ENCODE peak calls at places on chromosome 16, in four cellular contexts. D is GM12878, M is K562, L is IMR-90. A is an unnamed sample.

GRCh38 chr16:66905633-66906539 is 12.8 kb downstream of the CDH16 start:
- DNase-seq in M (peak), D (no peak), L (no peak), A (no peak)

GRCh38 chr16:88662222-88662842 is 559 bp downstream of the MVD start:
- DNase-seq in L (no peak), D (no peak), M (peak), A (no peak)

GRCh38 chr16:649646-650045 is 481 bp downstream of the WDR90 start:
- DNase-seq in L (no peak), D (no peak), M (no peak), A (no peak)

GRCh38 chr16:12455287-12455798 is 348.3 kb downstream of the CPPED1 start:
- DNase-seq in M (peak), L (peak), D (no peak), A (peak)

GRCh38 chr16:81405702-81406113 is 38.9 kb upstream of the CMIP start:
- DNase-seq in M (peak), D (no peak), L (peak), A (peak)

GRCh38 chr16:63228259-63228658 is 1192.0 kb upstream of the CDH8 start:
- DNase-seq in D (no peak), M (no peak), L (no peak), A (no peak)

GRCh38 chr16:82633964-82634600 is 7.3 kb downstream of the CDH13 start:
- DNase-seq in D (no peak), L (peak), M (no peak), A (no peak)

GRCh38 chr16:31876955-31877828 is 3.6 kb downstream of the ZNF267 start:
- DNase-seq in D (peak), M (peak), L (peak), A (peak)

GRCh38 chr16:47211218-47211617 is 67.5 kb upstream of the NETO2 start:
- DNase-seq in D (no peak), M (no peak), L (no peak), A (no peak)

GRCh38 chr16:35319536-35320192 is 1860.3 kb downstream of the TP53TG3F start:
- DNase-seq in M (no peak), L (no peak), D (no peak), A (no peak)

GRCh38 chr16:4515611-4516233 is 22.9 kb downstream of the CDIP1 start:
- DNase-seq in D (peak), L (no peak), M (no peak), A (no peak)

GRCh38 chr16:57982345-57982744 is 11.4 kb upstream of the CNGB1 start:
- DNase-seq in M (no peak), L (no peak), D (no peak), A (no peak)

GRCh38 chr16:57987441-57988177 is 12.9 kb downstream of the ZNF319 start:
- DNase-seq in L (no peak), M (no peak), D (no peak), A (no peak)

GRCh38 chr16:57986196-57986595 is 14.3 kb downstream of the ZNF319 start:
- DNase-seq in M (no peak), D (no peak), L (no peak), A (no peak)

GRCh38 chr16:57985204-57986121 is 14.5 kb upstream of the CNGB1 start:
- DNase-seq in D (no peak), L (no peak), M (peak), A (no peak)

GRCh38 chr16:57984443-57985203 is 13.7 kb upstream of the CNGB1 start:
- DNase-seq in L (peak), M (peak), D (no peak), A (peak)
- H3K27ac ChIP-seq in L (no peak), M (peak), D (no peak), A (peak)

DNA sequence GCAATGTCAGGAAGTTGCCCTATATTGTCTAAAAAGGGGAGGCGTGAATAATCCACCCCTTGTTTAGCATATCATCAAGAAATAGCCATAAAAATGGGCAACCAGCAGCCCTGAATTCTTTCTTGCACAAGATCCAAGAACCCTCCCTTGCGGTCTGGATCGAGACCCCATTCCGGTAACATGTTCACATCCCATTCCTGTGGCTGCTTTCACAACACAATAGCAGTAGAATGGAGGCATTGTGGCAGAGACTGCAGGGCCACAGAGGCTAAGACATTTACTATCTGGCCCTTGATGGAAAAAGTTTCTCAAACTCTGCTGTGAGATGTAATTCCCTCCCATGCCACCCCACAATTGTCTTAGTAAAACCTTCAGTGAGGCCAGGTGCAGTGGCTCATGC is 73.2 kb downstream of the RMI2 start:
- DNase-seq in L (no peak), M (no peak), D (no peak), A (no peak)
- TF ChIP-seq ELK1 in L (no peak), M (no peak), D (no peak), A (no peak)

DNA sequence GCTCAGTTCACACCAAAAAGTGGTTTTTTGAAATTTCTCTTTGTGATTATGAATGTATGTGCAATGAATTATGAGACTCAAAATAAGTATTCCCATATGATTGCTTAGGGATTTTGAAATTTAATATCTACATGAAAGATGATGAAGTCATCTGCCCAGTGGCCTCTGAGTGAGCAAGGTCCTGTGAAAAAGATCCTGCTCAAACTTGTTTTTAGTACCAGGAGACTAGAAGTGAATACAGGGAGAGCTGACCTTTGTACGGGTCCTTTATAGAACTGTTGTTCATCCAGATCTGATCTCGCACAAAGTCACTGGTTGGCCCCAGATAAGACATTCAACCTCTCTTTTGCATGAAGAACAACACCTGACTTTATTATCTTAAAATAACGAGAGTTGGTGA is 151.9 kb upstream of the MAF start:
- DNase-seq in L (no peak), D (no peak), M (no peak), A (no peak)
- H3K27ac ChIP-seq in L (no peak), D (no peak), M (no peak), A (no peak)

DNA sequence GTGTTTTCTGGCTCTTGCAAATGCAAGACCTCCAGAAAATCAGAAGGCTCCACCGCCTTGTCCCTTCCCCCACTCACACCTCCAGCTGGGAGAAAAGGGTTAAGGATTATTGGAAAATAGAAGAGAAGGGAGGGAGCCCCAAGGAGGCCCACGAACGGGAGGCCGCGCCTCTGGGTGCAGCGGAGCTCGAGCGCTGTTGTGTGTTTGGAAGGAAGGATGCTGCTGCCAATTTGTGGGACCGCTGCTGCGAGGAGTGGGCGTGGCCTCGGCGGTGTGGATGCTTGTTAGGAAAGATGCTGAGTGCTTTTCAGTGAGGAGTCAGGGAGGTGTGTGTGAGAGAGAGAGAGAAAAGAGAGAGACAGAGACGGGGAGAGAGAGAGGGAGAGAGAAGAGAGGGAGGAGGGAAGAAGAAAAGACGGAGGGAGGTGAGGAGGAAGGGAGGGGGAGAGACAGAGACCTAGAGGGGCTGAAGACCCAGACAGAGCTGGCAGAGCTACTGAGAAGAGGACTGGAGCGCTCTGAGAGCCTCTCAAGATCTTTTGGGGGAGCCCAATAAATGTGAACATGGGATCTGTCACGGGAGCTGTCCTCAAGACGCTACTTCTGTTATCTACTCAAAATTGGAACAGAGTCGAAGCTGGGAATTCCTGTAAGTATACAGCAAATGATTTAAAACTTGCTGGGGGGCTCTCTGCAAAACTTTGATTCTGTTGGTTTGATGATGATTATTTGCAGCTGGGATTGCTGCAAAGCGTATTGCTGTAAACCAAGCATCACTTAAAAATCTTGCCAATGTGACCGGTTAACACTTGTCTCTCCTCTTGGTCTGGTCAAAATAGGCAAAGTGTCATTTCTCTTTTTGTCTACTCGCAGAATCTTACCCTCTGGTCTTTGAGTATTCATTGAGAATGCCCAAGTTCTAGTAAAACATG is at the start of gene CNTNAP4:
- DNase-seq in L (no peak), M (no peak), D (no peak), A (no peak)
- TF ChIP-seq ELK1 in L (no peak), M (no peak), D (no peak), A (no peak)

GRCh38 chr16:9913604-9914330 is 268.5 kb downstream of the GRIN2A start:
- DNase-seq in D (no peak), M (no peak), L (no peak), A (no peak)
- H3K27ac ChIP-seq in D (peak), M (no peak), L (no peak), A (no peak)

DNA sequence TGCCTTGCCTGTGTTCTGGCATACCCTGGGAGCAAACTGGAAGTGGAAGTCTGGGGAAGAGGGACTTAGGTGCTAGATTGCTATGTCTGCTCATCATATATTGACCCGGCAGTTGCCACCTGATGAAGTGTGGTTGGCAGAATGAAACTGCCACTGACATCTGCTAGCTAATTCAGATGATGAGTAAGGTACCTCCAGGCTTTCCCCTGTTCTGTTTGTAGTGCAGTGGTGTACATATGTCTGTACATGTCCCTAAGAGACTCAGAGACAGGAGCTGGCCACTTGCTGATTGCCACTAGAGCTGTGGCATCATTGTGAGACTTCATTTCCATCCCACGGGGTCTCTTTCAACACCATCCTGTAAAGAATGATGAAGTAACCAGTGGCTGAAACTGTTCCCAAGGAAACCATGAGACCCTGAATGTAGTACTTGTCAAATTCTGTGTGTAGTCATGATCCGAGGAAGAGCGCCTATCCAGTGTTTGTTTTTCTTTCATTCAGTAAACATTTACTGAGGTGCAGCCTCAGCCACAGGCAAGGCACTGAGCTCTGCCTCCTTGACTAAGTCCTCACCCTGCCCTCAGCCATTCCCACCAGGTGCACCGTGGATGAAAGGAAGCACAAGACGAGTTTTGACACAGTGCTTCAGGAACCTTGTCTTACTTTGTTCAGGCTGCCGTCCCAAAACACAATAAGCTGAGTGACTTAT is 13.2 kb downstream of the CLUAP1 start:
- DNase-seq in L (peak), M (no peak), D (no peak), A (no peak)
- TF ChIP-seq ELK1 in L (no peak), M (no peak), D (no peak), A (no peak)

GRCh38 chr16:85083051-85083639 is 29.1 kb downstream of the CIBAR2 start:
- DNase-seq in D (no peak), L (peak), M (no peak), A (no peak)

GRCh38 chr16:85081765-85082164 is 30.5 kb downstream of the CIBAR2 start:
- DNase-seq in L (no peak), D (no peak), M (no peak), A (no peak)

GRCh38 chr16:85080923-85081498 is 31.3 kb downstream of the CIBAR2 start:
- DNase-seq in D (no peak), M (no peak), L (no peak), A (no peak)

GRCh38 chr16:85084841-85085535 is 27.3 kb downstream of the CIBAR2 start:
- DNase-seq in L (no peak), M (no peak), D (no peak), A (no peak)

DNA sequence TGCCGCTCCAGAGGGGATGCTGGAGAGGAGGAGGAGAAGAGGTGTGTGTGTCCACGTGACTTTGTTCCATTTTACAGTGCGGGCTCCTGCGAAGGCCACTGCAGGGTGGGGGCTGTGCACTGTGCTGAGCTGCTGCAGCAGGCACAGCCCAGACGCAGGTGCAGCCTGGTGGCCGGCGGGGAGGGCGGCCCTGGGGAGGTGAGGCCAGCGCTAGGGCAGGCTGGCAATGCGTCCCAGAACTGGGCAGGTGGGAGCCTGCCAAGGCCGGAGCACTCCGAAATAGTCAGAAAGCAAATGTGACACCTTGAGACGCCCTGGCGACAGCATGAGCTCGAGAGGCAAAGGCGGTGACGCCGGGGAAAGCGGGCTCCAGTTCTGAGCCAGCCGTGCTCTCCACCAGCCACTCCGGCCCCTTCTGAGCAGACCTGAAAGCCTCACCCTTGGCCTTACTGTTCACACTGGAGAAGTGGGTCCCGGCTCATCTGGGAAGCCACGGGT is 29.7 kb downstream of the CIBAR2 start:
- DNase-seq in L (no peak), D (no peak), M (no peak), A (no peak)
- H3K27ac ChIP-seq in L (no peak), D (peak), M (no peak), A (no peak)

A was measured in A549.